ENCODE peak calls at places on chromosomes 13 and 19, in six cellular contexts. One of them, this sample, is unnamed.

GRCh38 chr13:31322702-31323101 is 122.9 kb downstream of the B3GLCT start:
- DNase-seq in astrocyte of the cerebellum: no peak
- DNase-seq in esophagus squamous epithelium: no peak
- DNase-seq in mesothelial cell of epicardium: no peak
- DNase-seq in GM23338: no peak
- DNase-seq in transverse colon: no peak
- DNase-seq in this sample: no peak

GRCh38 chr13:44238011-44238421 is 135.6 kb upstream of the SERP2 start:
- DNase-seq in astrocyte of the cerebellum: no peak
- DNase-seq in mesothelial cell of epicardium: no peak
- DNase-seq in GM23338: no peak
- DNase-seq in transverse colon: no peak
- DNase-seq in esophagus squamous epithelium: no peak
- DNase-seq in this sample: peak; percentile 30

GRCh38 chr19:29672933-29673336 is 7.7 kb downstream of the PLEKHF1 start:
- DNase-seq in esophagus squamous epithelium: no peak
- DNase-seq in astrocyte of the cerebellum: no peak
- DNase-seq in mesothelial cell of epicardium: no peak
- DNase-seq in transverse colon: peak; percentile 63
- DNase-seq in GM23338: no peak
- DNase-seq in this sample: no peak

GRCh38 chr13:76380436-76381065 is 505.7 kb downstream of the KCTD12 start:
- DNase-seq in esophagus squamous epithelium: no peak
- DNase-seq in astrocyte of the cerebellum: peak; percentile 89
- DNase-seq in transverse colon: no peak
- DNase-seq in GM23338: no peak
- DNase-seq in mesothelial cell of epicardium: no peak
- DNase-seq in this sample: no peak

GRCh38 chr13:98195054-98195791 is 18.2 kb upstream of the RNF113B start:
- DNase-seq in transverse colon: peak; percentile 53
- DNase-seq in astrocyte of the cerebellum: no peak
- DNase-seq in mesothelial cell of epicardium: no peak
- DNase-seq in GM23338: no peak
- DNase-seq in esophagus squamous epithelium: no peak
- DNase-seq in this sample: no peak

GRCh38 chr13:47066261-47066660 is 169.4 kb upstream of the HTR2A start:
- DNase-seq in astrocyte of the cerebellum: peak; percentile 8
- DNase-seq in GM23338: no peak
- DNase-seq in esophagus squamous epithelium: no peak
- DNase-seq in transverse colon: no peak
- DNase-seq in mesothelial cell of epicardium: no peak
- DNase-seq in this sample: no peak

GRCh38 chr19:1445932-1446712 is 3.8 kb upstream of the APC2 start:
- DNase-seq in GM23338: peak; percentile 75
- DNase-seq in mesothelial cell of epicardium: peak; percentile 62
- DNase-seq in esophagus squamous epithelium: no peak
- DNase-seq in astrocyte of the cerebellum: no peak
- DNase-seq in transverse colon: no peak
- DNase-seq in this sample: peak; percentile 88

GRCh38 chr19:47421844-47422395 is 2.6 kb upstream of the MEIS3 start:
- DNase-seq in transverse colon: no peak
- DNase-seq in esophagus squamous epithelium: no peak
- DNase-seq in mesothelial cell of epicardium: peak; percentile 47
- DNase-seq in GM23338: peak; percentile 69
- DNase-seq in astrocyte of the cerebellum: no peak
- DNase-seq in this sample: peak; percentile 79

GRCh38 chr13:114143806-114144605 is 11.6 kb upstream of the RASA3 start:
- DNase-seq in transverse colon: peak; percentile 43
- DNase-seq in astrocyte of the cerebellum: no peak
- DNase-seq in mesothelial cell of epicardium: no peak
- DNase-seq in esophagus squamous epithelium: no peak
- DNase-seq in GM23338: peak; percentile 72
- DNase-seq in this sample: peak; percentile 69

GRCh38 chr13:25429466-25429865 is 57.7 kb downstream of the ATP8A2 start:
- DNase-seq in astrocyte of the cerebellum: no peak
- DNase-seq in mesothelial cell of epicardium: no peak
- DNase-seq in transverse colon: no peak
- DNase-seq in GM23338: no peak
- DNase-seq in esophagus squamous epithelium: no peak
- DNase-seq in this sample: no peak

GRCh38 chr13:111668451-111668850 is 348.0 kb downstream of the TEX29 start:
- DNase-seq in esophagus squamous epithelium: no peak
- DNase-seq in mesothelial cell of epicardium: no peak
- DNase-seq in transverse colon: no peak
- DNase-seq in GM23338: no peak
- DNase-seq in astrocyte of the cerebellum: no peak
- DNase-seq in this sample: no peak

GRCh38 chr13:73880365-73880764 is 253.8 kb downstream of the KLF12 start:
- DNase-seq in esophagus squamous epithelium: no peak
- DNase-seq in astrocyte of the cerebellum: peak; percentile 38
- DNase-seq in mesothelial cell of epicardium: no peak
- DNase-seq in GM23338: no peak
- DNase-seq in transverse colon: no peak
- DNase-seq in this sample: no peak

GRCh38 chr19:58544591-58545285 is 874 bp downstream of the TRIM28 start:
- DNase-seq in transverse colon: no peak
- DNase-seq in GM23338: peak; percentile 49
- DNase-seq in esophagus squamous epithelium: no peak
- DNase-seq in mesothelial cell of epicardium: peak; percentile 74
- DNase-seq in astrocyte of the cerebellum: no peak
- DNase-seq in this sample: peak; percentile 81

GRCh38 chr19:19096641-19097627 is 33.1 kb downstream of the SLC25A42 start:
- DNase-seq in transverse colon: peak; percentile 65
- DNase-seq in astrocyte of the cerebellum: no peak
- DNase-seq in mesothelial cell of epicardium: no peak
- DNase-seq in GM23338: no peak
- DNase-seq in esophagus squamous epithelium: no peak
- DNase-seq in this sample: no peak

GRCh38 chr19:17125052-17125727 is 49.6 kb downstream of the MYO9B start:
- DNase-seq in transverse colon: no peak
- DNase-seq in GM23338: no peak
- DNase-seq in esophagus squamous epithelium: no peak
- DNase-seq in mesothelial cell of epicardium: no peak
- DNase-seq in astrocyte of the cerebellum: no peak
- DNase-seq in this sample: peak; percentile 71

DNA sequence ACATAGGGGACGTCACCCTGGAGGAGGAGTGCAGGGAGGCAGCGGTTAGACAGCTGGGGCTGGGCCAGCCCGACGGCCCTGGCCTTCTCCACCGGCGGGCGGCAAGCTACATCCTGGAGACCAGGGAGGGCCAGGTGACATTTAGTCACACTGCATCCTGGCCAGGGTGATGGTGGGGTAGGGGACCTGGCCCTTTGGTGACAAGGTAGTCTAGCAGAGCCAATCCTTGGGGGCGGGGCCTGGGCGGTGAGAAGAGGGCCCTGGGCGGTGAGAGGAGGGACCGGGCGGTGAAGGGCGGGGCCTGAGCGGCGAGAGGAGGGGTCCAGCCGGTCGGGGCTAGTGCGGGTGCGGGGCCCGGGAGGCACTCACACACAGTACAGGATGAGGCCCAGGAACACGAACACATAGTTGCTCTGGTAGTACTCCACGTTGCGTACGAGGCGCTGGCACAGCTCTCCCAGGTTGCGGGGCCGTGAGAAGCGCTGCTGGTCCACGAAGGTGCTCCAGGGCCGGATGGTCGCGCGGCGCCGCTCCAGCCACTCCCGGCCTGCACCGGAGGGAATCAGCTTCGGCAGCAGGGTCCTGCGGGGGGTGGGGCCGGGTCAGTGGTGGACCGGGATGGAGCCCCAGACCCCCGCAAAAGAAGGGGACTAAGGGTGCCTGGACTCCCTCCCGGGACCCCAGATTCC is 610 bp downstream of the RABAC1 start:
- DNase-seq in astrocyte of the cerebellum: peak; percentile 13
- DNase-seq in GM23338: peak; percentile 96
- DNase-seq in mesothelial cell of epicardium: peak; percentile 78
- DNase-seq in esophagus squamous epithelium: peak; percentile 31
- DNase-seq in transverse colon: peak; percentile 96
- DNase-seq in this sample: peak; percentile 94
- TF ChIP-seq CTCF in astrocyte of the cerebellum: no peak
- TF ChIP-seq CTCF in GM23338: no peak
- TF ChIP-seq CTCF in mesothelial cell of epicardium: no peak
- TF ChIP-seq CTCF in esophagus squamous epithelium: no peak
- TF ChIP-seq CTCF in transverse colon: no peak
- TF ChIP-seq CTCF in this sample: no peak

GRCh38 chr19:31545766-31546165 is 196.5 kb upstream of the TSHZ3 start:
- DNase-seq in mesothelial cell of epicardium: no peak
- DNase-seq in astrocyte of the cerebellum: no peak
- DNase-seq in transverse colon: no peak
- DNase-seq in GM23338: no peak
- DNase-seq in esophagus squamous epithelium: no peak
- DNase-seq in this sample: no peak
- TF ChIP-seq CTCF in mesothelial cell of epicardium: no peak
- TF ChIP-seq CTCF in astrocyte of the cerebellum: no peak
- TF ChIP-seq CTCF in transverse colon: no peak
- TF ChIP-seq CTCF in GM23338: no peak
- TF ChIP-seq CTCF in esophagus squamous epithelium: no peak
- TF ChIP-seq CTCF in this sample: no peak

GRCh38 chr19:12550951-12551832 is at the start of gene ZNF564:
- DNase-seq in astrocyte of the cerebellum: peak; percentile 94
- DNase-seq in mesothelial cell of epicardium: peak; percentile 79
- DNase-seq in esophagus squamous epithelium: peak; percentile 96
- DNase-seq in GM23338: peak; percentile 100
- DNase-seq in transverse colon: peak; percentile 96
- DNase-seq in this sample: peak; percentile 90
- TF ChIP-seq CTCF in astrocyte of the cerebellum: no peak
- TF ChIP-seq CTCF in mesothelial cell of epicardium: no peak
- TF ChIP-seq CTCF in esophagus squamous epithelium: no peak
- TF ChIP-seq CTCF in GM23338: no peak
- TF ChIP-seq CTCF in transverse colon: no peak
- TF ChIP-seq CTCF in this sample: no peak

GRCh38 chr19:33982706-33983105 is 186.0 kb downstream of the KCTD15 start:
- DNase-seq in GM23338: no peak
- DNase-seq in transverse colon: no peak
- DNase-seq in mesothelial cell of epicardium: no peak
- DNase-seq in astrocyte of the cerebellum: no peak
- DNase-seq in esophagus squamous epithelium: no peak
- DNase-seq in this sample: no peak
- TF ChIP-seq CTCF in GM23338: no peak
- TF ChIP-seq CTCF in transverse colon: no peak
- TF ChIP-seq CTCF in mesothelial cell of epicardium: peak; percentile 29
- TF ChIP-seq CTCF in astrocyte of the cerebellum: no peak
- TF ChIP-seq CTCF in esophagus squamous epithelium: no peak
- TF ChIP-seq CTCF in this sample: peak; percentile 48

GRCh38 chr13:83672611-83673010 is 209.7 kb downstream of the SLITRK1 start:
- DNase-seq in mesothelial cell of epicardium: no peak
- DNase-seq in transverse colon: no peak
- DNase-seq in GM23338: no peak
- DNase-seq in esophagus squamous epithelium: no peak
- DNase-seq in astrocyte of the cerebellum: no peak
- DNase-seq in this sample: no peak

GRCh38 chr13:83666126-83666525 is 216.1 kb downstream of the SLITRK1 start:
- DNase-seq in GM23338: no peak
- DNase-seq in astrocyte of the cerebellum: peak; percentile 29
- DNase-seq in mesothelial cell of epicardium: no peak
- DNase-seq in esophagus squamous epithelium: no peak
- DNase-seq in transverse colon: no peak
- DNase-seq in this sample: no peak

GRCh38 chr13:83667606-83668005 is 214.7 kb downstream of the SLITRK1 start:
- DNase-seq in GM23338: no peak
- DNase-seq in esophagus squamous epithelium: no peak
- DNase-seq in transverse colon: no peak
- DNase-seq in mesothelial cell of epicardium: no peak
- DNase-seq in astrocyte of the cerebellum: no peak
- DNase-seq in this sample: no peak
- TF ChIP-seq CTCF in GM23338: no peak
- TF ChIP-seq CTCF in esophagus squamous epithelium: no peak
- TF ChIP-seq CTCF in transverse colon: no peak
- TF ChIP-seq CTCF in mesothelial cell of epicardium: no peak
- TF ChIP-seq CTCF in astrocyte of the cerebellum: no peak
- TF ChIP-seq CTCF in this sample: no peak

DNA sequence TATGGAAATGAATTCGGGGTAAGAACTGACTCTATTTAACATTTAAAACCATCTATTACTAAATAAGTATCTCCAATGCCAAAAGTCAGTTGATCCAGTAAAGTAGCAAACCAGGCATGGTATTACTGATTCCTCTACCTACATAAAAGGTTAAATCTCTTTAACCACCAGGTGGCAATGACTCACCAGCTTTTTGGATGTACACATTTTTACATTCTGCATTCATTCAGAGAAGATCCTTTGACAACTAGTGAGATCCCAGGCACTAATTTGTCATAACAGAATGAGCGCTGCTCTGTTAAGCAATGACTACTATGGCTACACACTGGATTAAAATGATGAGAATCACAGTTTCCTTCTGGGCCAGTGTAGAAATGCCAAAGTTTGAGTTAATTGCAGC is 329.8 kb upstream of the GPC6 start:
- DNase-seq in transverse colon: no peak
- DNase-seq in GM23338: peak; percentile 67
- DNase-seq in astrocyte of the cerebellum: peak; percentile 8
- DNase-seq in esophagus squamous epithelium: no peak
- DNase-seq in mesothelial cell of epicardium: no peak
- DNase-seq in this sample: no peak
- TF ChIP-seq CTCF in transverse colon: no peak
- TF ChIP-seq CTCF in GM23338: peak; percentile 63
- TF ChIP-seq CTCF in astrocyte of the cerebellum: peak; percentile 15
- TF ChIP-seq CTCF in esophagus squamous epithelium: no peak
- TF ChIP-seq CTCF in mesothelial cell of epicardium: peak; percentile 62
- TF ChIP-seq CTCF in this sample: peak; percentile 40